ENCODE peak calls at places on chromosomes 4 and X, in four cellular contexts. One of them, this sample, is unnamed.

GRCh38 chr4:52421811-52422213 is 237.3 kb downstream of the USP46 start:
- DNase-seq in A549: no peak
- DNase-seq in HepG2: no peak
- DNase-seq in K562: no peak
- DNase-seq in this sample: no peak

GRCh38 chrX:133781174-133781573 is 204.2 kb downstream of the GPC3 start:
- DNase-seq in A549: no peak
- DNase-seq in HepG2: no peak
- DNase-seq in K562: no peak
- DNase-seq in this sample: no peak

GRCh38 chr4:171031338-171031737 is 781.9 kb upstream of the GALNTL6 start:
- DNase-seq in A549: no peak
- DNase-seq in HepG2: no peak
- DNase-seq in K562: no peak
- DNase-seq in this sample: no peak

GRCh38 chrX:53095796-53096195 is 1.9 kb downstream of the KANTR start:
- DNase-seq in A549: no peak
- DNase-seq in HepG2: no peak
- DNase-seq in K562: no peak
- DNase-seq in this sample: no peak

GRCh38 chrX:47501226-47502071 is 18.4 kb upstream of the ZNF41 start:
- DNase-seq in A549: no peak
- DNase-seq in HepG2: no peak
- DNase-seq in K562: no peak
- DNase-seq in this sample: no peak

GRCh38 chr4:176671532-176671931 is 121.2 kb downstream of the VEGFC start:
- DNase-seq in A549: no peak
- DNase-seq in HepG2: no peak
- DNase-seq in K562: no peak
- DNase-seq in this sample: no peak

GRCh38 chrX:48071064-48071985 is at the start of gene ZNF630:
- DNase-seq in A549: peak
- DNase-seq in HepG2: no peak
- DNase-seq in K562: peak
- DNase-seq in this sample: peak

GRCh38 chrX:13081385-13082285 is 37.2 kb upstream of the FAM9C start:
- DNase-seq in A549: no peak
- DNase-seq in HepG2: no peak
- DNase-seq in K562: no peak
- DNase-seq in this sample: no peak

GRCh38 chr4:184097240-184097619 is 120.4 kb downstream of the ENPP6 start:
- DNase-seq in A549: no peak
- DNase-seq in HepG2: no peak
- DNase-seq in K562: peak
- DNase-seq in this sample: peak

GRCh38 chr4:93834371-93835066 is 6.0 kb downstream of the ATOH1 start:
- DNase-seq in A549: no peak
- DNase-seq in HepG2: no peak
- DNase-seq in K562: no peak
- DNase-seq in this sample: peak

GRCh38 chr4:2814627-2815026 is 21.7 kb downstream of the SH3BP2 start:
- DNase-seq in A549: no peak
- DNase-seq in HepG2: no peak
- DNase-seq in K562: no peak
- DNase-seq in this sample: no peak

GRCh38 chr4:683247-683897 is 5.6 kb downstream of the SLC49A3 start:
- DNase-seq in A549: no peak
- DNase-seq in HepG2: no peak
- DNase-seq in K562: no peak
- DNase-seq in this sample: no peak

GRCh38 chrX:129739591-129739990 is 812 bp downstream of the XPNPEP2 start:
- DNase-seq in A549: no peak
- DNase-seq in HepG2: no peak
- DNase-seq in K562: no peak
- DNase-seq in this sample: no peak

GRCh38 chr4:142567620-142568451 is 278.3 kb downstream of the INPP4B start:
- DNase-seq in A549: peak
- DNase-seq in HepG2: no peak
- DNase-seq in K562: no peak
- DNase-seq in this sample: no peak

GRCh38 chrX:151488677-151489076 is 74.8 kb upstream of the PASD1 start:
- DNase-seq in A549: peak
- DNase-seq in HepG2: peak
- DNase-seq in K562: peak
- DNase-seq in this sample: peak

GRCh38 chr4:64713256-64713840 is 304.1 kb upstream of the TECRL start:
- DNase-seq in A549: peak
- DNase-seq in HepG2: peak
- DNase-seq in K562: peak
- DNase-seq in this sample: no peak

GRCh38 chrX:39677987-39678840 is 419.5 kb downstream of the BCOR start:
- DNase-seq in A549: no peak
- DNase-seq in HepG2: no peak
- DNase-seq in K562: no peak
- DNase-seq in this sample: no peak
- TF ChIP-seq NR3C1 in A549: no peak
- TF ChIP-seq NR3C1 in HepG2: no peak
- TF ChIP-seq NR3C1 in K562: no peak
- TF ChIP-seq NR3C1 in this sample: no peak

DNA sequence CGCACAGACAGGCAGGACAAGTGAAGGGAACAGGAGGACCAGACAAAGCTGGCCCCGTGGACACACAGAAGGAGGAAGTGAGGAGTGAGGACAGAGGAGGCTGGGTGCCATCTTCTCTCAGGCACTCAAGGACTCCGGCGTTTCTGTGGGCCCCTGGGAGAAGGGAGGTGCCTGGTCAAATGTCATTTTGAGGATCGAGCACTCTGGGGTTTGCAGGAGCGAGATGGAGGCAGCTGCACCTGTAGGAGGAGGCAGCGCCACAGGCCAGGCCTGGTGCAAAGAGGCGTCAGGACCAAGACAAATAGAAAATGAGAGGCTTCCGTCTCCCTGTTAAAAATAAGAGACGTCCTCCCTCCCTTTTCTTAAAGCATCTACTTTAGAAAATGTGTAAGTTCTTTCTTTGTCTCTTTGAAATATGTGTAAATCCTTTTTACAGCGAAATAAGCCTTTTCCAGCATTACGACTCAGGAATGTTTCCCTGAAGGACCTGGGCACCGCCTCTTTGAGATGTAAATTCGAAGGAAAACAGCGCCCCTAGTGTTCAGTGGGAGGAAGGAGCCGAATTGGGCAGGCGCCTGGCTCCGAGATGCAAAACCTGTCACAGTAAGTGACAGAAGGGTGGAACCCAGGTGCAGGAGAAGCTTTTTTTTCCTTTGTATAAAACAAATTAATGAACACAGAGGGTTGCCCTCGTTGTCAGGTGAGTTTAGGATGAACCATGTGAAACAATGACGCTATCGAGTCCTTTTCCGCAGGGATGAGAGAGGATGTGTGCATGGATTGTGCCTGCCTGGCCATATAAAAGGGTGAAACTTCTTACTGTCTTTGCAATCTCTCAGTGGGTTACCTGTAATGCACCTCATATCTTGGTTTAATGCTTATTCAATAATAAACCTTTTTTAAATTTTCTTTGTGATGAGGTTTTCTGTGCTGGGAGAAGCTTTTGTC is 1.4 kb upstream of the C4orf50 start:
- DNase-seq in A549: peak
- DNase-seq in HepG2: peak
- DNase-seq in K562: peak
- DNase-seq in this sample: peak
- TF ChIP-seq NR3C1 in A549: no peak
- TF ChIP-seq NR3C1 in HepG2: no peak
- TF ChIP-seq NR3C1 in K562: no peak
- TF ChIP-seq NR3C1 in this sample: no peak

GRCh38 chrX:43121637-43122036 is 343.7 kb upstream of the PPP1R2C start:
- DNase-seq in A549: no peak
- DNase-seq in HepG2: no peak
- DNase-seq in K562: no peak
- DNase-seq in this sample: no peak
- TF ChIP-seq NR3C1 in A549: no peak
- TF ChIP-seq NR3C1 in HepG2: no peak
- TF ChIP-seq NR3C1 in K562: no peak
- TF ChIP-seq NR3C1 in this sample: no peak

DNA sequence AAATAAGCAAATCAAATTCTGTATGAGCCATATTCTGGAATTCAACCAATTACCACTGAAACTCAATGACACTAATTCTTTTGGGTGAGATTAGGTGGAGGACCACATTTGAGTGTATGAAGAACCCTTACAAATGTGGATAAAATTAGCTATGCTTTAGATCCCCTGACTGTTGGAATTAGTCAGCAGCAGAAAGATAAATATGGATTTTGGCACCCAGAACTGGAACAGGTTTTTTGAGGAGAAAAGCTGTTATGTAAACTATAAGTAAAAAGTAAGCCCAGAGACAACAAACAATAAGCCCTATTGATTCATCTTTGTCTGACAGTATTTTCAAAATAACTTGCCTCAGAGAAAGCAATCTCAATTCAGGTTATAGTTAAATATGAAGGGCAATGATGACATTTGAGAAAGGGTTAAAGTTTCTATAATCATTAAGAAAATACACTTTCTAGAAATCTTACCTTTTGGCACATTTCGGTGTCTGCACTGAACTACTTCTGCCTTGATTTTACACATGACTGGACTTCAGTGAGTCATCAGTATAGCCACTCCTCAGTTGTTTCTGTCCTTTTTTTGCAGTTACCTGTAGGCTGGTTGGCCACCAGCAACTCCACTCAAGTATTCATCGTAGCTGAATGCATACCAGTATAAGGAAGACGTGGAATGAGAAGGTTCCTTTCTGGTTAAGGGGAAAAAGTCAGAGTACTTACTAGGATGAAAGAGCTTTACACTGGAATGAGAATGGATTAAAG is 80.0 kb downstream of the KCTD8 start:
- DNase-seq in A549: no peak
- DNase-seq in HepG2: no peak
- DNase-seq in K562: no peak
- DNase-seq in this sample: no peak
- TF ChIP-seq NR3C1 in A549: no peak
- TF ChIP-seq NR3C1 in HepG2: no peak
- TF ChIP-seq NR3C1 in K562: no peak
- TF ChIP-seq NR3C1 in this sample: no peak

DNA sequence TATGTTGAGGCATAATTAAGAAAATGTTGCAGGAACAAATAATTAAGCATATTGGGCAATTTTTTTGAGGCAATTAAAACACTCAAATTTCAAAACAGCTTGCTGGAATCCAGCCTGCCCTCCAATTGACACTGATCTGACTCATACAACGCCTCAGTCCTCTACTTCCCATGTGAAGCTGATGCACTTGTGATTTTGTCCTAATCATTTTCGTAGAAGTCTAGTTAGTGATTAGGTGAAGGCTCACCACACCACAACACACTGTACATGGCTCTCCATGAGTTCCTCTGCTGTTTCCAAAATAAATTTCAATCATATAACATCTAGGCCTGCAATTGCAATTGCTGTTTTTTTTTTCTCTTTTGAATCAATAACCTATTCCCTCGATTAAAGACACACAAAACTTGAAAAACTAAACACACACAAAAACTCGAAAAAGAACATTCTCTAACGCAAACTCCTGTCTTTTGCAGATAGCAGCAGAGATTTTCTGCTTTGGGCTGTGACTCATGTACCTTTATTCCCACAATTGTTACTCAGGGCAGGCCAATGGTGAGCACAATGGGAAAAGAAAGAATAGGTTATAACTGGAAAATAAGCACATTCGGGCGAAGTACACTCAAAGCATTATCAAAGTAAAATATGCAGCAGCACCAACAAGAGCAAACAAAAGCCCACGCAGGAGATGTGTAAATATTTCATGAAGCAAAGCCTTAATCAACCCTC is 1.7 kb downstream of the GPRIN3 start:
- DNase-seq in A549: peak
- DNase-seq in HepG2: no peak
- DNase-seq in K562: no peak
- DNase-seq in this sample: no peak
- TF ChIP-seq NR3C1 in A549: no peak
- TF ChIP-seq NR3C1 in HepG2: no peak
- TF ChIP-seq NR3C1 in K562: no peak
- TF ChIP-seq NR3C1 in this sample: no peak